ENCODE peak calls at places on chromosomes 6 and 20, in nine cellular contexts. X is HCT116, Y is mucosa of descending colon, Z is colonic mucosa, E is WTC11, S is ovary, O is hepatocyte, C is H9, H is astrocyte. D is an unnamed sample.

GRCh38 chr20:17786221-17786718 is 86.5 kb downstream of the BANF2 start:
- DNase-seq in X (no peak), Y (no peak), Z (no peak), E (no peak), S (peak), O (no peak), C (no peak), H (peak), D (no peak)

GRCh38 chr6:118377711-118378414 is 170.2 kb upstream of the PLN start:
- DNase-seq in X (no peak), Y (no peak), Z (no peak), E (peak), S (no peak), O (no peak), C (peak), H (no peak), D (no peak)

GRCh38 chr6:144581807-144582537 is 296.8 kb downstream of the UTRN start:
- DNase-seq in X (peak), Y (peak), Z (peak), E (peak), S (no peak), O (peak), C (peak), H (no peak), D (no peak)

GRCh38 chr20:5400164-5400762 is 83.5 kb upstream of the PROKR2 start:
- DNase-seq in X (no peak), Y (peak), Z (no peak), E (peak), S (no peak), O (peak), C (no peak), H (peak), D (peak)

GRCh38 chr6:15752820-15753219 is 90.0 kb upstream of the DTNBP1 start:
- DNase-seq in X (no peak), Y (no peak), Z (no peak), E (no peak), S (no peak), O (peak), C (no peak), H (no peak), D (peak)

GRCh38 chr20:34526466-34526865 is 10.2 kb downstream of the DYNLRB1 start:
- DNase-seq in X (no peak), Y (no peak), Z (no peak), E (no peak), S (no peak), O (no peak), C (no peak), H (no peak), D (no peak)

GRCh38 chr6:144244688-144245087 is 40.4 kb upstream of the UTRN start:
- DNase-seq in X (no peak), Y (peak), Z (no peak), E (no peak), S (no peak), O (no peak), C (no peak), H (no peak), D (no peak)

GRCh38 chr6:133749427-133749826 is 139.5 kb upstream of the TCF21 start:
- DNase-seq in X (no peak), Y (no peak), Z (no peak), E (no peak), S (no peak), O (no peak), C (no peak), H (no peak), D (no peak)

GRCh38 chr20:13348301-13349239 is 127.5 kb downstream of the ISM1 start:
- DNase-seq in X (no peak), Y (no peak), Z (no peak), E (no peak), S (no peak), O (no peak), C (no peak), H (no peak), D (no peak)

GRCh38 chr6:7631466-7631865 is 41.5 kb downstream of the SNRNP48 start:
- DNase-seq in X (no peak), Y (peak), Z (no peak), E (no peak), S (no peak), O (no peak), C (no peak), H (no peak), D (no peak)

GRCh38 chr6:55794136-55794812 is 81.1 kb downstream of the BMP5 start:
- DNase-seq in X (no peak), Y (no peak), Z (no peak), E (no peak), S (no peak), O (no peak), C (no peak), H (peak), D (no peak)

GRCh38 chr6:100427452-100427851 is 37.3 kb downstream of the SIM1 start:
- DNase-seq in X (no peak), Y (no peak), Z (no peak), E (no peak), S (no peak), O (no peak), C (no peak), H (no peak), D (no peak)

GRCh38 chr6:90209527-90209926 is 87.1 kb downstream of the BACH2 start:
- DNase-seq in X (no peak), Y (no peak), Z (no peak), E (no peak), S (no peak), O (no peak), C (no peak), H (no peak), D (no peak)

GRCh38 chr6:39441301-39441700 is 118.8 kb upstream of the KCNK16 start:
- DNase-seq in X (no peak), Y (no peak), Z (no peak), E (no peak), S (no peak), O (no peak), C (no peak), H (no peak), D (no peak)

GRCh38 chr6:105300090-105300489 is 102.8 kb downstream of the PREP start:
- DNase-seq in X (no peak), Y (no peak), Z (no peak), E (no peak), S (no peak), O (no peak), C (no peak), H (peak), D (no peak)

GRCh38 chr6:28838289-28838633 is 85.5 kb downstream of the TRIM27 start:
- DNase-seq in X (no peak), Y (peak), Z (peak), E (peak), S (peak), O (peak), C (peak), H (no peak), D (peak)

GRCh38 chr6:104795363-104795762 is 64.4 kb downstream of the HACE1 start:
- DNase-seq in X (no peak), Y (no peak), Z (no peak), E (no peak), S (no peak), O (peak), C (no peak), H (no peak), D (peak)

GRCh38 chr6:166673309-166673708 is 46.3 kb upstream of the RPS6KA2 start:
- DNase-seq in X (no peak), Y (no peak), Z (no peak), E (no peak), S (no peak), O (no peak), C (no peak), H (no peak), D (no peak)

GRCh38 chr6:91434135-91434534 is 847.3 kb upstream of the MAP3K7 start:
- DNase-seq in X (no peak), Y (no peak), Z (no peak), E (no peak), S (no peak), O (peak), C (no peak), H (no peak), D (no peak)

GRCh38 chr6:1917628-1918371 is 308.1 kb downstream of the FOXC1 start:
- DNase-seq in X (peak), Y (no peak), Z (no peak), E (no peak), S (no peak), O (peak), C (no peak), H (peak), D (no peak)

GRCh38 chr20:57786304-57786942 is 76.6 kb upstream of the PMEPA1 start:
- DNase-seq in X (no peak), Y (no peak), Z (no peak), E (no peak), S (no peak), O (no peak), C (peak), H (no peak), D (peak)

GRCh38 chr6:154302111-154302752 is 54.4 kb downstream of the IPCEF1 start:
- DNase-seq in X (no peak), Y (peak), Z (no peak), E (no peak), S (no peak), O (peak), C (no peak), H (peak), D (no peak)

GRCh38 chr6:51495016-51495805 is 592.2 kb downstream of the PKHD1 start:
- DNase-seq in X (no peak), Y (no peak), Z (no peak), E (peak), S (no peak), O (no peak), C (no peak), H (no peak), D (no peak)

GRCh38 chr6:44921787-44922186 is 406.3 kb upstream of the RUNX2 start:
- DNase-seq in X (no peak), Y (no peak), Z (no peak), E (no peak), S (no peak), O (no peak), C (no peak), H (no peak), D (no peak)

GRCh38 chr6:36984581-36985383 is 1.2 kb downstream of the MTCH1 start:
- DNase-seq in X (peak), Y (peak), Z (peak), E (peak), S (peak), O (peak), C (peak), H (peak), D (no peak)

GRCh38 chr6:3349388-3350251 is 90.9 kb downstream of the PSMG4 start:
- DNase-seq in X (no peak), Y (no peak), Z (no peak), E (no peak), S (no peak), O (no peak), C (no peak), H (no peak), D (no peak)

GRCh38 chr6:166584046-166584679 is 2.3 kb downstream of the RAMACL start:
- DNase-seq in X (no peak), Y (no peak), Z (no peak), E (no peak), S (no peak), O (no peak), C (no peak), H (no peak), D (no peak)

GRCh38 chr20:10954137-10954840 is 280.5 kb upstream of the JAG1 start:
- DNase-seq in X (no peak), Y (no peak), Z (no peak), E (no peak), S (no peak), O (no peak), C (no peak), H (peak), D (no peak)

GRCh38 chr20:2693286-2693995 is 861 bp downstream of the EBF4 start:
- DNase-seq in X (no peak), Y (no peak), Z (no peak), E (peak), S (peak), O (peak), C (peak), H (no peak), D (peak)

GRCh38 chr20:7629880-7630279 is 310.4 kb downstream of the HAO1 start:
- DNase-seq in X (no peak), Y (no peak), Z (no peak), E (no peak), S (no peak), O (no peak), C (no peak), H (no peak), D (no peak)

GRCh38 chr20:44745560-44746366 is at the start of gene KCNK15:
- DNase-seq in X (no peak), Y (no peak), Z (no peak), E (peak), S (peak), O (peak), C (no peak), H (no peak), D (peak)

GRCh38 chr20:41499961-41500725 is 118.0 kb downstream of the CHD6 start:
- DNase-seq in X (no peak), Y (no peak), Z (no peak), E (no peak), S (no peak), O (no peak), C (no peak), H (peak), D (no peak)

GRCh38 chr6:38055210-38055609 is 235.7 kb downstream of the ZFAND3 start:
- DNase-seq in X (no peak), Y (no peak), Z (no peak), E (no peak), S (no peak), O (no peak), C (no peak), H (no peak), D (no peak)

GRCh38 chr20:37265152-37265551 is 3.5 kb upstream of the GHRH start:
- DNase-seq in X (no peak), Y (no peak), Z (no peak), E (no peak), S (no peak), O (no peak), C (no peak), H (no peak), D (no peak)

GRCh38 chr20:24678351-24679106 is 209.1 kb downstream of the SYNDIG1 start:
- DNase-seq in X (no peak), Y (no peak), Z (no peak), E (no peak), S (no peak), O (no peak), C (no peak), H (no peak), D (no peak)

GRCh38 chr6:122614303-122614702 is 4.1 kb downstream of the PKIB start:
- DNase-seq in X (no peak), Y (no peak), Z (no peak), E (no peak), S (no peak), O (no peak), C (no peak), H (no peak), D (no peak)

GRCh38 chr6:12289655-12290489 is at the start of gene EDN1:
- DNase-seq in X (peak), Y (peak), Z (peak), E (peak), S (peak), O (peak), C (peak), H (peak), D (peak)
- TF ChIP-seq CTCF in X (peak), Y (peak), Z (peak), E (no peak), S (peak), O (peak), C (peak), H (peak), D (peak)

GRCh38 chr6:159758031-159759001 is 3.5 kb upstream of the ACAT2 start:
- DNase-seq in X (peak), Y (no peak), Z (no peak), E (no peak), S (no peak), O (peak), C (peak), H (peak), D (peak)
- TF ChIP-seq CTCF in X (no peak), Y (no peak), Z (no peak), E (no peak), S (no peak), O (no peak), C (peak), H (peak), D (no peak)

GRCh38 chr6:20341564-20341963 is 60.1 kb upstream of the E2F3 start:
- DNase-seq in X (no peak), Y (no peak), Z (no peak), E (no peak), S (no peak), O (no peak), C (no peak), H (no peak), D (no peak)
- TF ChIP-seq CTCF in X (no peak), Y (no peak), Z (no peak), E (no peak), S (no peak), O (no peak), C (no peak), H (no peak), D (no peak)

GRCh38 chr20:50658804-50659380 is 32.5 kb downstream of the RIPOR3 start:
- DNase-seq in X (no peak), Y (no peak), Z (no peak), E (no peak), S (no peak), O (no peak), C (no peak), H (no peak), D (peak)
- TF ChIP-seq CTCF in X (no peak), Y (no peak), Z (no peak), E (no peak), S (no peak), O (no peak), C (no peak), H (no peak), D (no peak)

GRCh38 chr20:23144856-23145255 is 58.7 kb upstream of the CD93 start:
- DNase-seq in X (no peak), Y (no peak), Z (no peak), E (no peak), S (no peak), O (no peak), C (no peak), H (no peak), D (no peak)

GRCh38 chr20:23142162-23143050 is 56.3 kb upstream of the CD93 start:
- DNase-seq in X (no peak), Y (no peak), Z (no peak), E (no peak), S (no peak), O (no peak), C (no peak), H (no peak), D (no peak)

GRCh38 chr20:23141450-23142161 is 55.5 kb upstream of the CD93 start:
- DNase-seq in X (no peak), Y (no peak), Z (no peak), E (no peak), S (peak), O (no peak), C (no peak), H (peak), D (peak)

GRCh38 chr20:23143986-23144695 is 58.0 kb upstream of the CD93 start:
- DNase-seq in X (no peak), Y (no peak), Z (no peak), E (no peak), S (no peak), O (no peak), C (no peak), H (no peak), D (peak)

DNA sequence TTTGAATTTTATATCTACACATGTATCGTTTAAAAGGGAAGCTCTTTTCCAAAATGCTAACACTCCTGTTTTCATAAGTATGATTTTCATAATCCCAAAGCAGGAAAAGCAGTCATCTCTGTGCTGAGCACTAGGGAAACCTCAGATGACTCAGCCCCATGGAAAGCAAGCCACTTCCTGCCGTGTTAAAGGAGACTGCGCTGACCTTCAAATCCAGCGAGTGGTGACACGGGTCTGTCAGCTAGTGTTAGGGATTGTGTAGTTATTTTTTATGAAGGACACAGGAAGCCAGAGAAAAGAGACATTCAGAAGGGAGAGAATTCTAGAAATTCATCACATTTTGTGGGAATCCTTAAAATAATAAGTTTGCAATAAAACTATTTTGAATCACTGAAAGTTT is 57.0 kb upstream of the CD93 start:
- DNase-seq in X (peak), Y (peak), Z (no peak), E (no peak), S (no peak), O (peak), C (no peak), H (peak), D (no peak)
- TF ChIP-seq CTCF in X (no peak), Y (no peak), Z (no peak), E (no peak), S (no peak), O (no peak), C (no peak), H (no peak), D (no peak)

GRCh38 chr6:890995-891394 is 198.1 kb upstream of the EXOC2 start:
- DNase-seq in X (no peak), Y (no peak), Z (no peak), E (no peak), S (no peak), O (no peak), C (no peak), H (no peak), D (no peak)

GRCh38 chr6:897561-898207 is 204.7 kb upstream of the EXOC2 start:
- DNase-seq in X (no peak), Y (no peak), Z (no peak), E (no peak), S (no peak), O (no peak), C (no peak), H (no peak), D (no peak)

GRCh38 chr6:890201-890600 is 197.3 kb upstream of the EXOC2 start:
- DNase-seq in X (no peak), Y (no peak), Z (no peak), E (no peak), S (no peak), O (no peak), C (no peak), H (no peak), D (no peak)

DNA sequence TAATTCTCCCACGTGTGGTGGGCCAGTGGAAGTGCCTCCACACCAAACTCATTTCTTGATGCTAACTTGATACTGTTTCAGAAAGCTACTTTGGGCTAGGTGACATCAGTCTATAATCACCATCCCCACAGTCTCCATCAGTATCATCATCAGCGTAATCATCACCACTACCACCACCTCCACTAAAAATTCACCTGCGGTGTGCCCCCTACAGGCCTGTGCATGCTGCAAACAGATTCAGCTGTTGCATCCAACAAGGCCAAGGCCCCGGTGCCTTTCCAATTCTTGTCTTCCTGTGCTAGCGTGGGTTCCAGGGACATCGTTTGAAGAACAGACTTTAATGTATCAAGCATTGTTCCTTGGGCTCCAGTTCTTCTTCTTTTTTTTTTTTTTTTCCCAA is 201.3 kb upstream of the EXOC2 start:
- DNase-seq in X (no peak), Y (no peak), Z (no peak), E (peak), S (no peak), O (no peak), C (peak), H (no peak), D (no peak)
- TF ChIP-seq CTCF in X (peak), Y (no peak), Z (peak), E (peak), S (no peak), O (no peak), C (peak), H (no peak), D (no peak)